ENCODE peak calls at places on chromosomes 11 and 22, in six cellular contexts. E is Caco-2; S is body of pancreas; K is thoracic aorta; Y is IMR-90; R is CD4-positive, alpha-beta memory T cell. H is an unnamed sample.

GRCh38 chr11:26247340-26247739 is 84.6 kb upstream of the ANO3 start:
- DNase-seq in E (no peak), S (no peak), K (no peak), Y (peak; percentile 81), R (no peak), H (no peak)

GRCh38 chr11:19715373-19715772 is 2.7 kb downstream of the NAV2 start:
- DNase-seq in E (no peak), S (peak; percentile 18), K (peak; percentile 46), Y (peak; percentile 98), R (no peak), H (peak; percentile 73)

GRCh38 chr11:37353192-37353591 is 755.2 kb upstream of the RAG2 start:
- DNase-seq in E (no peak), S (no peak), K (no peak), Y (no peak), R (no peak), H (no peak)

GRCh38 chr22:46379301-46379930 is 43.9 kb downstream of the TRMU start:
- DNase-seq in E (peak; percentile 53), S (peak; percentile 80), K (no peak), Y (no peak), R (no peak), H (peak; percentile 49)

GRCh38 chr11:119085523-119085878 is 820 bp downstream of the HMBS start:
- DNase-seq in E (no peak), S (no peak), K (no peak), Y (no peak), R (no peak), H (peak; percentile 32)

GRCh38 chr22:42410708-42411107 is 21.5 kb downstream of the NFAM1 start:
- DNase-seq in E (no peak), S (no peak), K (no peak), Y (no peak), R (no peak), H (no peak)

GRCh38 chr11:66315921-66316811 is 678 bp downstream of the CD248 start:
- DNase-seq in E (no peak), S (no peak), K (no peak), Y (no peak), R (no peak), H (no peak)

GRCh38 chr11:77269484-77270123 is 31.9 kb downstream of the GDPD4 start:
- DNase-seq in E (no peak), S (no peak), K (no peak), Y (peak; percentile 65), R (no peak), H (no peak)

GRCh38 chr11:10932976-10933375 is 75.1 kb upstream of the ZBED5 start:
- DNase-seq in E (no peak), S (no peak), K (no peak), Y (no peak), R (no peak), H (no peak)

GRCh38 chr11:43833657-43834073 is 47.0 kb upstream of the ALKBH3 start:
- DNase-seq in E (peak; percentile 54), S (peak; percentile 36), K (no peak), Y (peak; percentile 90), R (no peak), H (peak; percentile 64)

GRCh38 chr11:2135018-2135569 is 4.1 kb downstream of the IGF2 start:
- DNase-seq in E (no peak), S (no peak), K (no peak), Y (no peak), R (no peak), H (no peak)

GRCh38 chr11:36186340-36186739 is 102.9 kb downstream of the COMMD9 start:
- DNase-seq in E (no peak), S (no peak), K (no peak), Y (peak; percentile 87), R (no peak), H (no peak)

GRCh38 chr11:23924226-23924625 is 572.6 kb upstream of the LUZP2 start:
- DNase-seq in E (no peak), S (no peak), K (no peak), Y (no peak), R (no peak), H (no peak)

GRCh38 chr11:61514050-61514917 is 5.7 kb downstream of the LRRC10B start:
- DNase-seq in E (no peak), S (no peak), K (no peak), Y (no peak), R (no peak), H (no peak)

GRCh38 chr22:17841836-17842235 is 67.6 kb upstream of the BID start:
- DNase-seq in E (peak; percentile 51), S (no peak), K (no peak), Y (no peak), R (no peak), H (no peak)

GRCh38 chr22:32717337-32718240 is 83.9 kb upstream of the TIMP3 start:
- DNase-seq in E (no peak), S (no peak), K (no peak), Y (peak; percentile 84), R (no peak), H (no peak)

GRCh38 chr11:11894486-11894885 is 52.7 kb downstream of the USP47 start:
- DNase-seq in E (no peak), S (no peak), K (no peak), Y (peak; percentile 17), R (no peak), H (no peak)

GRCh38 chr11:22597062-22597461 is 28.6 kb downstream of the FANCF start:
- DNase-seq in E (no peak), S (no peak), K (no peak), Y (no peak), R (no peak), H (no peak)

GRCh38 chr11:75339685-75340409 is 11.6 kb downstream of the ARRB1 start:
- DNase-seq in E (no peak), S (no peak), K (no peak), Y (no peak), R (no peak), H (no peak)
- H3K4me3 ChIP-seq in E (no peak overlapping the region), S (no peak overlapping the region), K (no peak overlapping the region), Y (no peak overlapping the region), R (no peak overlapping the region), H (no peak overlapping the region)

GRCh38 chr22:48742191-48742555 is 1085.5 kb downstream of the BRD1 start:
- DNase-seq in E (no peak), S (no peak), K (no peak), Y (no peak), R (no peak), H (no peak)
- H3K9me3 ChIP-seq in E (no peaks in the 10 kb centered on the region), S (no peaks in the 10 kb centered on the region), K (no peaks in the 10 kb centered on the region), Y (peaks cover 80% of the 10 kb centered on the region), R (no peaks in the 10 kb centered on the region), H (no peaks in the 10 kb centered on the region)

GRCh38 chr11:62706841-62707240 is 383 bp downstream of the BSCL2 start:
- DNase-seq in E (no peak), S (no peak), K (no peak), Y (no peak), R (no peak), H (no peak)
- H3K4me3 ChIP-seq in E (no peak overlapping the region), S (no peak overlapping the region), K (peak overlapping the region; percentile 82), Y (no peak overlapping the region), R (peak overlapping the region; percentile 49), H (peak overlapping the region; percentile 12)

GRCh38 chr22:20946080-20946986 is 20.7 kb upstream of the AIFM3 start:
- DNase-seq in E (no peak), S (no peak), K (no peak), Y (peak; percentile 34), R (no peak), H (no peak)

GRCh38 chr22:20946991-20947390 is 20.1 kb upstream of the AIFM3 start:
- DNase-seq in E (no peak), S (no peak), K (no peak), Y (no peak), R (no peak), H (no peak)

GRCh38 chr22:20943104-20943933 is 23.7 kb upstream of the AIFM3 start:
- DNase-seq in E (no peak), S (no peak), K (no peak), Y (no peak), R (no peak), H (no peak)

GRCh38 chr22:20945578-20945934 is 21.5 kb upstream of the AIFM3 start:
- DNase-seq in E (no peak), S (no peak), K (no peak), Y (no peak), R (no peak), H (no peak)

DNA sequence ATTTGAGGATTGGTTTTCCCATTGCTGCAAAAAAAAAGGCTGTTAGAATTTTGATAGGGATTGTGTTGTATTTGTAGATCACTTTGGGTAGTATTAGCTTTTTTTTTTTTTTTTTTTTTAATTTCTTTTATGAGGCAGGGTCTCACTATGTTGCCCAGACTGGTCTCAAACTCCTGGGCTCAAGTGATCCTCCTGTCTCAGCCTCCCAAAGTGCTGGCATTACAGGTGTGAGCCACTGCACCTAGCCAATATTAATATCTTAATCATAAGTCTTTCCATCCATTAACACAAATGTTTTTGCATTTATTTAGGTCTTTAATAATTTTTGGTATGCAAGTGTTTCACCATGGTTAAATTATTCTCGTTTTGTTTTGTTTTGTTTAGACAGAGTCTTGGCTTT is 23.0 kb upstream of the AIFM3 start:
- DNase-seq in E (no peak), S (no peak), K (no peak), Y (no peak), R (no peak), H (no peak)
- H3K9me3 ChIP-seq in E (no peaks in the 10 kb centered on the region), S (no peaks in the 10 kb centered on the region), K (no peaks in the 10 kb centered on the region), Y (no peaks in the 10 kb centered on the region), R (no peaks in the 10 kb centered on the region), H (no peaks in the 10 kb centered on the region)

DNA sequence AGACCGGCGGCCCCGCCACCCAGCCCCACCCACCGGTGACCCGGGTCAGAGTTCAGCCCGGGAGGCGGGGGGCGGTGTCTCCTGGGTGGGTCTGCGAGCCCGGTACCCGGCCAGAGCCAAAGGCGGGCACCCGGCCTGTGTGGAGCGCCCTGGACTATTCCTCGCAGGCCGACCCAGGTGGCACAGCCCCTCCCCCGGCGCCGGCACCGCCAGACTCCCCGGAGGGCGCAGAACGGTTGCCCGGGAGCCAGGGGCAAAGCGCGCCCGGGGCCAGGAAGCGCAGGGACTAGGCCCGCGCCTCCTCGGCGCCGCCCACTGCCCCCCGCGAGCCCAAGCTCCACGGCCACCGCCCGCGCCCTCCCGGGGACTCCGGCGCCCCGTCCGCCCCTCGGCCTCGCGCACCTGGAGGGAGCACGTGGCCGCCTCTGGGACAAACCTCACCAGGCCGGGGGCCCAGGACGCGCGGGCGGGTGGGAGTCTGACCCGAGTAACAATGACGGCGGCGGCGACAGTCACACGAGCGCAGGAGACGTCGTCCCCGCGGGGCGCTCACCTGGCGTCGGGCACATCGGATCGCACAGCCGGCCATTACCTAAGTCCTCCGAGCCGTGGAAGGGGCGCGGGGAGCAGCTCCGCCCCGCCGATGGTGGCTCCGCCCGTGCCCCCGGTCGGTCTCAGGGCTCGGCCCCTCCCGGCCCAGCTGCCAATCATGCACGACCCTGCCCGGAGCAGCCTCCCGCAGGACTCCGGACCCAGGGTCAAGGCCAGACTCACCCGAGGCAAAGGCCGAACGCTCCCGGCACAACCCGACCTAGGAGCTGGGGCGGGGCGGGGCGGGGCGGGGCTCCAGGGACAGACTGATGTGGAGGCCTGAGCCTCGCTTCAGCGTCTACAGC is 7.5 kb downstream of the PLXNB2 start:
- DNase-seq in E (peak; percentile 92), S (no peak), K (no peak), Y (no peak), R (no peak), H (peak; percentile 77)
- H3K4me3 ChIP-seq in E (peak overlapping the region; percentile 75), S (no peak overlapping the region), K (peak overlapping the region; percentile 54), Y (no peak overlapping the region), R (no peak overlapping the region), H (peak overlapping the region; percentile 27)

DNA sequence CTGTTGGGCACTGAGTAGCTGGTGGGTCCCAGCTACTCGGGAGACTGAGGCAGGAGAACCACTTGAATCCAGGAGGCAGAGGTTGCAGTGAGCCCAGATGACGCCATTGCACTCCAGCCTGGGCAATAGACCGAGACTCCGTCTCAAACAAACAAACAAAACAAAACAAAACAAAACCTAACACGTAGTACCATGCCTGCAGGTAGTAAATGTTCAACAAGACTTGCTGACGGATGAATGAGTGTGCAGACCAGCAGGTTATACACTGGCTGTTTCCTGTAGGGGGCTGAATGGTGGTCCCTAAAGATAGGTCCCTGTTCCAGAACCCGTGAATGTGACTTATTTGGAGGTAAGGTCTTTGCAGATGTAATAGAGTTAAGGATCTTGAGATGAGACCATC is 12.8 kb upstream of the MRGPRD start:
- DNase-seq in E (no peak), S (no peak), K (no peak), Y (no peak), R (no peak), H (no peak)
- H3K9me3 ChIP-seq in E (no peaks in the 10 kb centered on the region), S (no peaks in the 10 kb centered on the region), K (no peaks in the 10 kb centered on the region), Y (no peaks in the 10 kb centered on the region), R (no peaks in the 10 kb centered on the region), H (no peaks in the 10 kb centered on the region)

H was measured in hepatocyte.